ENCODE peak calls at places on chromosome 12, in eight cellular contexts. R is fibroblast of mammary gland; D is activated CD4-positive, alpha-beta T cell treated with anti-CD3 and anti-CD28 coated beads, Interleukin-2, amount 10 ng/mL, durations not matched to agents 7 days and 5 days; P is AG04449; V is COLO829; H is GDM1; O is stimulated activated CD8-positive, alpha-beta memory T cell treated with anti-CD3 and anti-CD28 coated beads, Interleukin-15, amount 100 ng/mL, for 24 hours; Q is NCI-H1105. B is an unnamed sample.

GRCh38 chr12:57085999-57086950 is 2.6 kb upstream of the NAB2 start:
- DNase-seq in O (no peak), P (no peak), R (peak), D (peak), H (peak), Q (peak), V (no peak), B (peak)

GRCh38 chr12:111393700-111394275 is 11.9 kb upstream of the SH2B3 start:
- DNase-seq in H (no peak), R (no peak), Q (no peak), O (no peak), P (no peak), D (no peak), V (peak), B (peak)

GRCh38 chr12:99455350-99456037 is 192.1 kb upstream of the GARIN6 start:
- DNase-seq in V (peak), P (peak), O (no peak), Q (no peak), H (no peak), D (no peak), R (peak), B (no peak)

GRCh38 chr12:57623385-57623784 is 9.6 kb downstream of the B4GALNT1 start:
- DNase-seq in O (no peak), R (no peak), H (no peak), P (no peak), D (no peak), V (no peak), Q (no peak), B (no peak)

GRCh38 chr12:121992059-121992879 is 29.4 kb upstream of the BCL7A start:
- DNase-seq in D (peak), O (no peak), R (peak), Q (no peak), H (peak), P (peak), V (peak), B (no peak)

GRCh38 chr12:32837974-32838373 is 58.6 kb downstream of the PKP2 start:
- DNase-seq in V (no peak), R (no peak), H (no peak), D (no peak), O (no peak), Q (no peak), P (no peak), B (no peak)

GRCh38 chr12:1356285-1356684 is 238.1 kb downstream of the FBXL14 start:
- DNase-seq in O (no peak), Q (no peak), V (no peak), D (no peak), R (no peak), H (no peak), P (no peak), B (no peak)

GRCh38 chr12:28824193-28824846 is 324.8 kb upstream of the FAR2 start:
- DNase-seq in R (no peak), H (no peak), O (no peak), D (no peak), Q (no peak), P (no peak), V (no peak), B (no peak)

GRCh38 chr12:131818821-131819585 is 9.2 kb upstream of the MMP17 start:
- DNase-seq in H (no peak), R (no peak), D (no peak), Q (no peak), V (no peak), P (no peak), O (no peak), B (peak)

GRCh38 chr12:47362131-47362686 is 282.4 kb upstream of the AMIGO2 start:
- DNase-seq in R (no peak), V (no peak), Q (no peak), D (no peak), H (no peak), P (no peak), O (no peak), B (no peak)

GRCh38 chr12:57213068-57213715 is 3.4 kb upstream of the NXPH4 start:
- DNase-seq in Q (peak), R (peak), D (peak), V (peak), H (peak), P (no peak), O (peak), B (peak)

GRCh38 chr12:65252515-65252914 is 26.0 kb upstream of the MSRB3 start:
- DNase-seq in D (no peak), V (no peak), O (no peak), R (no peak), Q (no peak), H (no peak), P (no peak), B (no peak)

GRCh38 chr12:10982244-10982643 is 4.5 kb downstream of the TAS2R50 start:
- DNase-seq in Q (no peak), O (no peak), R (no peak), D (peak), H (no peak), P (no peak), V (no peak), B (no peak)

GRCh38 chr12:65113621-65114035 is 7.5 kb downstream of the WIF1 start:
- DNase-seq in O (no peak), D (no peak), P (no peak), R (peak), V (no peak), Q (no peak), H (no peak), B (no peak)

GRCh38 chr12:95623554-95624170 is 72.4 kb upstream of the USP44 start:
- DNase-seq in O (no peak), P (peak), D (peak), Q (no peak), H (peak), R (peak), V (peak), B (peak)

GRCh38 chr12:103805961-103806360 is 35.1 kb downstream of the NT5DC3 start:
- DNase-seq in V (no peak), H (no peak), D (no peak), Q (no peak), O (no peak), P (no peak), R (no peak), B (no peak)

GRCh38 chr12:112850343-112850742 is 56.4 kb upstream of the OAS1 start:
- DNase-seq in V (no peak), R (no peak), P (no peak), O (no peak), Q (no peak), D (no peak), H (no peak), B (no peak)

GRCh38 chr12:127241056-127241830 is 1025.7 kb upstream of the TMEM132C start:
- DNase-seq in H (no peak), R (peak), O (no peak), Q (no peak), D (no peak), V (no peak), P (no peak), B (no peak)

GRCh38 chr12:69872804-69873203 is 47.8 kb downstream of the MYRFL start:
- DNase-seq in R (peak), V (no peak), H (no peak), P (no peak), O (no peak), D (no peak), Q (no peak), B (no peak)

GRCh38 chr12:62128186-62128965 is 131.8 kb upstream of the USP15 start:
- DNase-seq in P (no peak), Q (no peak), D (no peak), H (no peak), R (no peak), O (no peak), V (peak), B (no peak)

GRCh38 chr12:81896771-81897170 is 137.6 kb upstream of the PPFIA2 start:
- DNase-seq in V (no peak), R (peak), O (no peak), Q (peak), H (no peak), D (no peak), P (no peak), B (no peak)

GRCh38 chr12:58310828-58311273 is 369.5 kb downstream of the ATP23 start:
- DNase-seq in P (peak), H (no peak), O (no peak), D (no peak), Q (no peak), R (peak), V (peak), B (no peak)

GRCh38 chr12:53179694-53180269 is 740 bp upstream of the ZNF740 start:
- DNase-seq in Q (no peak), R (no peak), O (no peak), V (no peak), H (no peak), D (no peak), P (no peak), B (no peak)

GRCh38 chr12:47725893-47726292 is 603 bp upstream of the ENDOU start:
- DNase-seq in H (no peak), D (no peak), O (no peak), R (peak), Q (no peak), V (peak), P (peak), B (no peak)

GRCh38 chr12:32893458-32893857 is 3.1 kb downstream of the PKP2 start:
- DNase-seq in P (no peak), O (no peak), D (no peak), R (no peak), H (no peak), Q (no peak), V (no peak), B (no peak)

GRCh38 chr12:113298861-113299545 is 35.9 kb downstream of the SLC8B1 start:
- DNase-seq in O (no peak), P (no peak), H (no peak), R (no peak), V (no peak), D (no peak), Q (no peak), B (peak)

GRCh38 chr12:8123124-8123888 is at the start of gene CLEC4A:
- DNase-seq in O (no peak), P (no peak), R (no peak), Q (no peak), D (no peak), H (peak), V (no peak), B (no peak)

GRCh38 chr12:97250483-97250882 is 212.1 kb upstream of the RMST start:
- DNase-seq in H (no peak), V (no peak), D (no peak), P (no peak), Q (no peak), R (no peak), O (no peak), B (no peak)

GRCh38 chr12:116323696-116324386 is 46.3 kb upstream of the MED13L start:
- DNase-seq in P (no peak), D (no peak), V (no peak), H (no peak), Q (no peak), O (no peak), R (no peak), B (no peak)

GRCh38 chr12:88579941-88580871 is at the start of gene KITLG:
- DNase-seq in D (peak), P (no peak), V (peak), O (peak), H (peak), R (peak), Q (peak), B (peak)

GRCh38 chr12:64007853-64008252 is 163.4 kb downstream of the SRGAP1 start:
- DNase-seq in H (no peak), R (no peak), O (no peak), V (no peak), D (no peak), Q (no peak), P (no peak), B (no peak)

GRCh38 chr12:122021822-122022392 is at the start of gene BCL7A:
- DNase-seq in R (peak), D (peak), V (no peak), Q (peak), H (peak), P (no peak), O (peak), B (peak)

GRCh38 chr12:104507672-104508071 is 50.9 kb downstream of the CHST11 start:
- DNase-seq in R (peak), H (no peak), V (no peak), Q (peak), O (no peak), P (no peak), D (no peak), B (no peak)

GRCh38 chr12:18967814-18968213 is 161.7 kb upstream of the PLEKHA5 start:
- DNase-seq in V (no peak), R (no peak), H (no peak), O (no peak), Q (no peak), D (no peak), P (no peak), B (no peak)

GRCh38 chr12:130965668-130966067 is 12.0 kb downstream of the ADGRD1 start:
- DNase-seq in Q (no peak), V (no peak), H (no peak), R (peak), D (no peak), O (no peak), P (no peak), B (no peak)

GRCh38 chr12:25286837-25287236 is 36.1 kb upstream of the KRAS start:
- DNase-seq in V (no peak), O (no peak), R (peak), Q (no peak), H (no peak), D (no peak), P (no peak), B (no peak)

GRCh38 chr12:100234591-100235304 is 32.1 kb downstream of the DEPDC4 start:
- DNase-seq in V (peak), P (peak), Q (peak), R (peak), D (peak), H (no peak), O (no peak), B (no peak)

GRCh38 chr12:110930348-110931314 is 10.3 kb upstream of the MYL2 start:
- DNase-seq in P (no peak), Q (no peak), V (no peak), H (no peak), D (no peak), O (no peak), R (no peak), B (no peak)

GRCh38 chr12:45242180-45242579 is 26.3 kb downstream of the ANO6 start:
- DNase-seq in H (no peak), R (no peak), O (no peak), D (no peak), Q (no peak), P (no peak), V (no peak), B (no peak)

B was measured in left ventricle myocardium superior.